ENCODE peak calls at places on chromosomes 16 and 17, in six cellular contexts. One of them, this sample, is unnamed.
A peak's percentile ranks its signal among the peaks of the same experiment; 100 is the strongest.

GRCh38 chr17:68460715-68461114 is 3.4 kb upstream of the WIPI1 start:
- DNase-seq in head of caudate nucleus: no peak
- DNase-seq in stimulated activated CD4-positive, alpha-beta T cell treated with anti-CD3 and anti-CD28 coated beads, Interleukin-15, amount 100 ng/mL, for 1 hour: no peak
- DNase-seq in activated T-helper 1 cell treated with anti-CD3 and anti-CD28 coated beads, Interleukin-2, amount 50 U/mL, for 16 hours: no peak
- DNase-seq in H7: no peak
- DNase-seq in A549: no peak
- DNase-seq in this sample: no peak

GRCh38 chr17:68589086-68589485 is 12.1 kb downstream of the FAM20A start:
- DNase-seq in head of caudate nucleus: no peak
- DNase-seq in stimulated activated CD4-positive, alpha-beta T cell treated with anti-CD3 and anti-CD28 coated beads, Interleukin-15, amount 100 ng/mL, for 1 hour: no peak
- DNase-seq in activated T-helper 1 cell treated with anti-CD3 and anti-CD28 coated beads, Interleukin-2, amount 50 U/mL, for 16 hours: no peak
- DNase-seq in H7: no peak
- DNase-seq in A549: no peak
- DNase-seq in this sample: no peak

GRCh38 chr17:50051082-50051576 is 4.8 kb upstream of the ITGA3 start:
- DNase-seq in head of caudate nucleus: no peak
- DNase-seq in stimulated activated CD4-positive, alpha-beta T cell treated with anti-CD3 and anti-CD28 coated beads, Interleukin-15, amount 100 ng/mL, for 1 hour: peak; percentile 15
- DNase-seq in activated T-helper 1 cell treated with anti-CD3 and anti-CD28 coated beads, Interleukin-2, amount 50 U/mL, for 16 hours: peak; percentile 15
- DNase-seq in H7: no peak
- DNase-seq in A549: peak; percentile 93
- DNase-seq in this sample: no peak

GRCh38 chr17:51154176-51154575 is 817 bp downstream of the NME1 start:
- DNase-seq in head of caudate nucleus: no peak
- DNase-seq in stimulated activated CD4-positive, alpha-beta T cell treated with anti-CD3 and anti-CD28 coated beads, Interleukin-15, amount 100 ng/mL, for 1 hour: no peak
- DNase-seq in activated T-helper 1 cell treated with anti-CD3 and anti-CD28 coated beads, Interleukin-2, amount 50 U/mL, for 16 hours: no peak
- DNase-seq in H7: peak; percentile 42
- DNase-seq in A549: no peak
- DNase-seq in this sample: peak; percentile 10

GRCh38 chr16:62370445-62370844 is 334.2 kb upstream of the CDH8 start:
- DNase-seq in head of caudate nucleus: no peak
- DNase-seq in stimulated activated CD4-positive, alpha-beta T cell treated with anti-CD3 and anti-CD28 coated beads, Interleukin-15, amount 100 ng/mL, for 1 hour: no peak
- DNase-seq in activated T-helper 1 cell treated with anti-CD3 and anti-CD28 coated beads, Interleukin-2, amount 50 U/mL, for 16 hours: no peak
- DNase-seq in H7: no peak
- DNase-seq in A549: no peak
- DNase-seq in this sample: no peak

GRCh38 chr16:75392911-75393310 is 40.4 kb downstream of the CFDP1 start:
- DNase-seq in head of caudate nucleus: no peak
- DNase-seq in stimulated activated CD4-positive, alpha-beta T cell treated with anti-CD3 and anti-CD28 coated beads, Interleukin-15, amount 100 ng/mL, for 1 hour: no peak
- DNase-seq in activated T-helper 1 cell treated with anti-CD3 and anti-CD28 coated beads, Interleukin-2, amount 50 U/mL, for 16 hours: no peak
- DNase-seq in H7: no peak
- DNase-seq in A549: no peak
- DNase-seq in this sample: no peak

GRCh38 chr16:70342016-70342415 is 4.7 kb upstream of the DDX19A start:
- DNase-seq in head of caudate nucleus: no peak
- DNase-seq in stimulated activated CD4-positive, alpha-beta T cell treated with anti-CD3 and anti-CD28 coated beads, Interleukin-15, amount 100 ng/mL, for 1 hour: no peak
- DNase-seq in activated T-helper 1 cell treated with anti-CD3 and anti-CD28 coated beads, Interleukin-2, amount 50 U/mL, for 16 hours: no peak
- DNase-seq in H7: no peak
- DNase-seq in A549: no peak
- DNase-seq in this sample: no peak

GRCh38 chr17:55442462-55442861 is 20.8 kb upstream of the MMD start:
- DNase-seq in head of caudate nucleus: no peak
- DNase-seq in stimulated activated CD4-positive, alpha-beta T cell treated with anti-CD3 and anti-CD28 coated beads, Interleukin-15, amount 100 ng/mL, for 1 hour: no peak
- DNase-seq in activated T-helper 1 cell treated with anti-CD3 and anti-CD28 coated beads, Interleukin-2, amount 50 U/mL, for 16 hours: no peak
- DNase-seq in H7: no peak
- DNase-seq in A549: no peak
- DNase-seq in this sample: no peak

GRCh38 chr17:7122386-7122785 is 7.8 kb upstream of the ASGR2 start:
- DNase-seq in head of caudate nucleus: no peak
- DNase-seq in stimulated activated CD4-positive, alpha-beta T cell treated with anti-CD3 and anti-CD28 coated beads, Interleukin-15, amount 100 ng/mL, for 1 hour: no peak
- DNase-seq in activated T-helper 1 cell treated with anti-CD3 and anti-CD28 coated beads, Interleukin-2, amount 50 U/mL, for 16 hours: no peak
- DNase-seq in H7: no peak
- DNase-seq in A549: no peak
- DNase-seq in this sample: peak; percentile 36

GRCh38 chr16:75301804-75302203 is 50.4 kb upstream of the BCAR1 start:
- DNase-seq in head of caudate nucleus: no peak
- DNase-seq in stimulated activated CD4-positive, alpha-beta T cell treated with anti-CD3 and anti-CD28 coated beads, Interleukin-15, amount 100 ng/mL, for 1 hour: no peak
- DNase-seq in activated T-helper 1 cell treated with anti-CD3 and anti-CD28 coated beads, Interleukin-2, amount 50 U/mL, for 16 hours: no peak
- DNase-seq in H7: no peak
- DNase-seq in A549: no peak
- DNase-seq in this sample: no peak

GRCh38 chr16:55297062-55297909 is 26.7 kb upstream of the IRX6 start:
- DNase-seq in head of caudate nucleus: no peak
- DNase-seq in stimulated activated CD4-positive, alpha-beta T cell treated with anti-CD3 and anti-CD28 coated beads, Interleukin-15, amount 100 ng/mL, for 1 hour: no peak
- DNase-seq in activated T-helper 1 cell treated with anti-CD3 and anti-CD28 coated beads, Interleukin-2, amount 50 U/mL, for 16 hours: no peak
- DNase-seq in H7: no peak
- DNase-seq in A549: no peak
- DNase-seq in this sample: no peak

GRCh38 chr16:65895906-65896305 is 470.6 kb upstream of the CDH5 start:
- DNase-seq in head of caudate nucleus: no peak
- DNase-seq in stimulated activated CD4-positive, alpha-beta T cell treated with anti-CD3 and anti-CD28 coated beads, Interleukin-15, amount 100 ng/mL, for 1 hour: no peak
- DNase-seq in activated T-helper 1 cell treated with anti-CD3 and anti-CD28 coated beads, Interleukin-2, amount 50 U/mL, for 16 hours: no peak
- DNase-seq in H7: no peak
- DNase-seq in A549: no peak
- DNase-seq in this sample: no peak

GRCh38 chr16:75658175-75658574 is 10.6 kb downstream of the TERF2IP start:
- DNase-seq in head of caudate nucleus: no peak
- DNase-seq in stimulated activated CD4-positive, alpha-beta T cell treated with anti-CD3 and anti-CD28 coated beads, Interleukin-15, amount 100 ng/mL, for 1 hour: no peak
- DNase-seq in activated T-helper 1 cell treated with anti-CD3 and anti-CD28 coated beads, Interleukin-2, amount 50 U/mL, for 16 hours: no peak
- DNase-seq in H7: no peak
- DNase-seq in A549: no peak
- DNase-seq in this sample: no peak

GRCh38 chr16:66387817-66388332 is 21.4 kb downstream of the CDH5 start:
- DNase-seq in head of caudate nucleus: peak; percentile 4
- DNase-seq in stimulated activated CD4-positive, alpha-beta T cell treated with anti-CD3 and anti-CD28 coated beads, Interleukin-15, amount 100 ng/mL, for 1 hour: no peak
- DNase-seq in activated T-helper 1 cell treated with anti-CD3 and anti-CD28 coated beads, Interleukin-2, amount 50 U/mL, for 16 hours: no peak
- DNase-seq in H7: no peak
- DNase-seq in A549: no peak
- DNase-seq in this sample: no peak

GRCh38 chr16:30972872-30973271 is 12.1 kb upstream of the HSD3B7 start:
- DNase-seq in head of caudate nucleus: no peak
- DNase-seq in stimulated activated CD4-positive, alpha-beta T cell treated with anti-CD3 and anti-CD28 coated beads, Interleukin-15, amount 100 ng/mL, for 1 hour: no peak
- DNase-seq in activated T-helper 1 cell treated with anti-CD3 and anti-CD28 coated beads, Interleukin-2, amount 50 U/mL, for 16 hours: no peak
- DNase-seq in H7: peak; percentile 77
- DNase-seq in A549: peak; percentile 39
- DNase-seq in this sample: no peak

GRCh38 chr16:78102865-78103264 is 3.4 kb downstream of the WWOX start:
- DNase-seq in head of caudate nucleus: peak; percentile 60
- DNase-seq in stimulated activated CD4-positive, alpha-beta T cell treated with anti-CD3 and anti-CD28 coated beads, Interleukin-15, amount 100 ng/mL, for 1 hour: no peak
- DNase-seq in activated T-helper 1 cell treated with anti-CD3 and anti-CD28 coated beads, Interleukin-2, amount 50 U/mL, for 16 hours: no peak
- DNase-seq in H7: no peak
- DNase-seq in A549: no peak
- DNase-seq in this sample: no peak

GRCh38 chr17:58279016-58279671 is 1.6 kb downstream of the MPO start:
- DNase-seq in head of caudate nucleus: no peak
- DNase-seq in stimulated activated CD4-positive, alpha-beta T cell treated with anti-CD3 and anti-CD28 coated beads, Interleukin-15, amount 100 ng/mL, for 1 hour: no peak
- DNase-seq in activated T-helper 1 cell treated with anti-CD3 and anti-CD28 coated beads, Interleukin-2, amount 50 U/mL, for 16 hours: no peak
- DNase-seq in H7: peak; percentile 75
- DNase-seq in A549: no peak
- DNase-seq in this sample: no peak

GRCh38 chr17:43572368-43572980 is 26.3 kb upstream of the ETV4 start:
- DNase-seq in head of caudate nucleus: no peak
- DNase-seq in stimulated activated CD4-positive, alpha-beta T cell treated with anti-CD3 and anti-CD28 coated beads, Interleukin-15, amount 100 ng/mL, for 1 hour: no peak
- DNase-seq in activated T-helper 1 cell treated with anti-CD3 and anti-CD28 coated beads, Interleukin-2, amount 50 U/mL, for 16 hours: no peak
- DNase-seq in H7: no peak
- DNase-seq in A549: no peak
- DNase-seq in this sample: no peak

GRCh38 chr17:42409467-42410351 is 13.3 kb downstream of the CAVIN1 start:
- DNase-seq in head of caudate nucleus: no peak
- DNase-seq in stimulated activated CD4-positive, alpha-beta T cell treated with anti-CD3 and anti-CD28 coated beads, Interleukin-15, amount 100 ng/mL, for 1 hour: no peak
- DNase-seq in activated T-helper 1 cell treated with anti-CD3 and anti-CD28 coated beads, Interleukin-2, amount 50 U/mL, for 16 hours: no peak
- DNase-seq in H7: no peak
- DNase-seq in A549: peak; percentile 89
- DNase-seq in this sample: peak; percentile 81

GRCh38 chr17:78794399-78794798 is 12.3 kb upstream of the CYTH1 start:
- DNase-seq in head of caudate nucleus: no peak
- DNase-seq in stimulated activated CD4-positive, alpha-beta T cell treated with anti-CD3 and anti-CD28 coated beads, Interleukin-15, amount 100 ng/mL, for 1 hour: no peak
- DNase-seq in activated T-helper 1 cell treated with anti-CD3 and anti-CD28 coated beads, Interleukin-2, amount 50 U/mL, for 16 hours: no peak
- DNase-seq in H7: no peak
- DNase-seq in A549: no peak
- DNase-seq in this sample: no peak

GRCh38 chr16:11128211-11129123 is 127.5 kb downstream of the SOCS1 start:
- DNase-seq in head of caudate nucleus: no peak
- DNase-seq in stimulated activated CD4-positive, alpha-beta T cell treated with anti-CD3 and anti-CD28 coated beads, Interleukin-15, amount 100 ng/mL, for 1 hour: no peak
- DNase-seq in activated T-helper 1 cell treated with anti-CD3 and anti-CD28 coated beads, Interleukin-2, amount 50 U/mL, for 16 hours: no peak
- DNase-seq in H7: no peak
- DNase-seq in A549: no peak
- DNase-seq in this sample: no peak

GRCh38 chr16:74449470-74449869 is 28.2 kb upstream of the CLEC18B start:
- DNase-seq in head of caudate nucleus: no peak
- DNase-seq in stimulated activated CD4-positive, alpha-beta T cell treated with anti-CD3 and anti-CD28 coated beads, Interleukin-15, amount 100 ng/mL, for 1 hour: no peak
- DNase-seq in activated T-helper 1 cell treated with anti-CD3 and anti-CD28 coated beads, Interleukin-2, amount 50 U/mL, for 16 hours: no peak
- DNase-seq in H7: no peak
- DNase-seq in A549: peak; percentile 42
- DNase-seq in this sample: peak; percentile 45

GRCh38 chr17:76296186-76296585 is 11.9 kb downstream of the QRICH2 start:
- DNase-seq in head of caudate nucleus: no peak
- DNase-seq in stimulated activated CD4-positive, alpha-beta T cell treated with anti-CD3 and anti-CD28 coated beads, Interleukin-15, amount 100 ng/mL, for 1 hour: no peak
- DNase-seq in activated T-helper 1 cell treated with anti-CD3 and anti-CD28 coated beads, Interleukin-2, amount 50 U/mL, for 16 hours: no peak
- DNase-seq in H7: no peak
- DNase-seq in A549: no peak
- DNase-seq in this sample: no peak

GRCh38 chr16:15450624-15451023 is 16.2 kb downstream of the BMERB1 start:
- DNase-seq in head of caudate nucleus: no peak
- DNase-seq in stimulated activated CD4-positive, alpha-beta T cell treated with anti-CD3 and anti-CD28 coated beads, Interleukin-15, amount 100 ng/mL, for 1 hour: no peak
- DNase-seq in activated T-helper 1 cell treated with anti-CD3 and anti-CD28 coated beads, Interleukin-2, amount 50 U/mL, for 16 hours: no peak
- DNase-seq in H7: no peak
- DNase-seq in A549: no peak
- DNase-seq in this sample: no peak

GRCh38 chr16:555528-556478 is 4.4 kb upstream of the PRR35 start:
- DNase-seq in head of caudate nucleus: no peak
- DNase-seq in stimulated activated CD4-positive, alpha-beta T cell treated with anti-CD3 and anti-CD28 coated beads, Interleukin-15, amount 100 ng/mL, for 1 hour: no peak
- DNase-seq in activated T-helper 1 cell treated with anti-CD3 and anti-CD28 coated beads, Interleukin-2, amount 50 U/mL, for 16 hours: no peak
- DNase-seq in H7: peak; percentile 81
- DNase-seq in A549: no peak
- DNase-seq in this sample: no peak

GRCh38 chr16:25223964-25224363 is 7.2 kb downstream of the AQP8 start:
- DNase-seq in head of caudate nucleus: no peak
- DNase-seq in stimulated activated CD4-positive, alpha-beta T cell treated with anti-CD3 and anti-CD28 coated beads, Interleukin-15, amount 100 ng/mL, for 1 hour: no peak
- DNase-seq in activated T-helper 1 cell treated with anti-CD3 and anti-CD28 coated beads, Interleukin-2, amount 50 U/mL, for 16 hours: no peak
- DNase-seq in H7: peak; percentile 6
- DNase-seq in A549: no peak
- DNase-seq in this sample: no peak